ENCODE peak calls at places on chromosomes 2 and 18, in four cellular contexts. M, P, W and Z are unnamed samples.

GRCh38 chr2:51505533-51505932 is 473.6 kb upstream of the NRXN1 start:
- DNase-seq in W (no peak), M (no peak), P (no peak), Z (no peak)

GRCh38 chr2:18118703-18119102 is 240.2 kb downstream of the KCNS3 start:
- DNase-seq in W (no peak), M (no peak), P (no peak), Z (no peak)

GRCh38 chr2:232410238-232410900 is 3.7 kb downstream of the ALPG start:
- DNase-seq in M (no peak), P (no peak), W (no peak), Z (no peak)

GRCh38 chr2:59754336-59754735 is 799.1 kb downstream of the BCL11A start:
- DNase-seq in M (no peak), P (no peak), W (no peak), Z (no peak)

GRCh38 chr2:216083464-216084279 is 2.0 kb downstream of the TMEM169 start:
- DNase-seq in W (peak), M (no peak), P (no peak), Z (peak)

GRCh38 chr2:167992258-167992657 is 255.1 kb downstream of the STK39 start:
- DNase-seq in M (no peak), W (peak), P (no peak), Z (no peak)

GRCh38 chr18:54116541-54117257 is 107.8 kb downstream of the MBD2 start:
- DNase-seq in P (no peak), W (no peak), M (no peak), Z (no peak)

GRCh38 chr2:203730076-203730729 is 23.8 kb downstream of the CD28 start:
- DNase-seq in P (no peak), M (no peak), W (no peak), Z (no peak)

GRCh38 chr18:59810183-59810582 is 89.6 kb upstream of the PMAIP1 start:
- DNase-seq in W (peak), P (no peak), M (no peak), Z (no peak)

GRCh38 chr18:2337552-2338141 is 233.7 kb downstream of the METTL4 start:
- DNase-seq in W (peak), P (peak), M (peak), Z (peak)

GRCh38 chr2:62409442-62409841 is 96.6 kb downstream of the TMEM17 start:
- DNase-seq in P (no peak), W (peak), M (no peak), Z (no peak)

GRCh38 chr18:36089001-36089400 is 21.6 kb upstream of the RPRD1A start:
- DNase-seq in M (no peak), W (peak), P (no peak), Z (no peak)